ENCODE peak calls at places on chromosomes 1 and 21, in eight cellular contexts. L is kidney, H is heart left ventricle, B is tibial nerve, R is brain microvascular endothelial cell, N is right atrium auricular region, J is lower lobe of right lung, F is neural progenitor cell. P is an unnamed sample.

GRCh38 chr1:215568287-215568692 is 1.2 kb downstream of the KCTD3 start:
- DNase-seq in F (no peak), N (no peak), J (no peak), H (no peak), R (peak), L (no peak), B (no peak), P (no peak)

GRCh38 chr1:6099297-6099696 is 53.6 kb downstream of the KCNAB2 start:
- DNase-seq in J (peak), H (no peak), N (no peak), F (no peak), B (no peak), R (no peak), L (peak), P (peak)

GRCh38 chr1:236535656-236536293 is 12.0 kb downstream of the LGALS8 start:
- DNase-seq in L (no peak), F (no peak), J (no peak), H (no peak), N (no peak), R (no peak), B (no peak), P (no peak)

GRCh38 chr1:160405331-160405877 is 5.0 kb downstream of the VANGL2 start:
- DNase-seq in H (no peak), N (no peak), J (no peak), F (no peak), L (no peak), R (no peak), B (no peak), P (no peak)

GRCh38 chr1:84665703-84666317 is 24.5 kb downstream of the SSX2IP start:
- DNase-seq in F (no peak), H (no peak), B (no peak), N (no peak), R (no peak), J (no peak), L (no peak), P (no peak)

GRCh38 chr1:228408041-228408868 is 1.6 kb upstream of the TRIM11 start:
- DNase-seq in H (no peak), F (no peak), B (no peak), N (no peak), L (peak), J (no peak), R (no peak), P (no peak)

GRCh38 chr21:37983336-37984095 is 67.3 kb upstream of the KCNJ6 start:
- DNase-seq in H (no peak), N (no peak), R (no peak), L (no peak), J (no peak), B (no peak), F (no peak), P (no peak)

GRCh38 chr1:112536561-112536960 is 27.8 kb downstream of the WNT2B start:
- DNase-seq in R (peak), B (no peak), L (no peak), N (no peak), H (no peak), J (no peak), F (no peak), P (no peak)

GRCh38 chr1:222618880-222619321 is 1.0 kb downstream of the MIA3 start:
- DNase-seq in H (no peak), L (no peak), J (no peak), B (no peak), R (no peak), N (no peak), F (peak), P (peak)

GRCh38 chr21:43611598-43612369 is 47.5 kb downstream of the HSF2BP start:
- DNase-seq in B (peak), F (peak), J (peak), L (peak), N (peak), H (peak), R (peak), P (peak)

GRCh38 chr1:41648844-41649243 is 164.4 kb upstream of the EDN2 start:
- DNase-seq in J (no peak), B (no peak), R (no peak), F (no peak), H (no peak), L (no peak), N (no peak), P (no peak)

GRCh38 chr1:219298581-219299148 is 125.0 kb downstream of the LYPLAL1 start:
- DNase-seq in L (no peak), J (no peak), B (no peak), R (no peak), F (no peak), H (no peak), N (peak), P (no peak)

GRCh38 chr21:33207471-33208149 is 22.1 kb upstream of the IFNAR2 start:
- DNase-seq in R (no peak), H (no peak), J (no peak), B (no peak), N (no peak), L (no peak), F (no peak), P (no peak)

GRCh38 chr21:42638266-42638863 is 15.1 kb upstream of the PDE9A start:
- DNase-seq in H (no peak), J (no peak), R (no peak), B (no peak), N (no peak), L (peak), F (no peak), P (no peak)

GRCh38 chr1:165851034-165851658 is 23.7 kb downstream of the UCK2 start:
- DNase-seq in N (no peak), R (peak), H (no peak), J (no peak), B (no peak), L (no peak), F (no peak), P (no peak)

GRCh38 chr1:111270781-111271463 is 19.7 kb upstream of the CHIA start:
- DNase-seq in L (peak), H (no peak), R (no peak), N (no peak), J (no peak), B (no peak), F (no peak), P (no peak)

GRCh38 chr1:173137116-173137515 is 70.0 kb downstream of the TNFSF4 start:
- DNase-seq in B (no peak), R (peak), N (no peak), H (no peak), F (no peak), L (no peak), J (no peak), P (no peak)

GRCh38 chr1:195082183-195082582 is 1526.1 kb downstream of the KCNT2 start:
- DNase-seq in L (no peak), N (no peak), R (no peak), F (no peak), B (no peak), J (no peak), H (no peak), P (no peak)

GRCh38 chr21:43953028-43953427 is 59.1 kb upstream of the TRAPPC10 start:
- DNase-seq in N (no peak), R (no peak), L (no peak), J (no peak), H (no peak), F (no peak), B (no peak), P (peak)

GRCh38 chr1:27445177-27445936 is 44.6 kb downstream of the WASF2 start:
- DNase-seq in F (no peak), N (no peak), H (no peak), L (no peak), J (no peak), R (no peak), B (no peak), P (no peak)

GRCh38 chr1:75292013-75292412 is 157.8 kb downstream of the LHX8 start:
- DNase-seq in B (no peak), N (no peak), F (no peak), R (no peak), L (no peak), H (no peak), J (no peak), P (no peak)

GRCh38 chr1:83931658-83932253 is 67.2 kb downstream of the TTLL7 start:
- DNase-seq in F (peak), R (peak), H (no peak), N (no peak), B (no peak), L (no peak), J (no peak), P (no peak)

GRCh38 chr1:95013948-95014574 is 58.7 kb downstream of the ALG14 start:
- DNase-seq in B (no peak), L (no peak), H (no peak), J (no peak), R (no peak), F (no peak), N (no peak), P (no peak)

GRCh38 chr1:81157686-81158085 is 643.0 kb upstream of the ADGRL2 start:
- DNase-seq in F (no peak), J (no peak), L (no peak), H (no peak), B (no peak), R (no peak), N (no peak), P (no peak)

GRCh38 chr1:53643061-53643880 is 95.7 kb downstream of the GLIS1 start:
- DNase-seq in J (no peak), B (no peak), H (no peak), L (peak), N (no peak), R (no peak), F (no peak), P (no peak)

GRCh38 chr1:156958247-156958714 is 37.8 kb downstream of the LRRC71 start:
- DNase-seq in N (no peak), F (no peak), L (no peak), J (no peak), B (no peak), R (no peak), H (no peak), P (no peak)

GRCh38 chr1:156963621-156964020 is 43.2 kb downstream of the LRRC71 start:
- DNase-seq in F (no peak), B (no peak), N (no peak), H (no peak), L (no peak), R (no peak), J (peak), P (peak)

GRCh38 chr1:156959414-156959813 is 39.0 kb downstream of the LRRC71 start:
- DNase-seq in J (no peak), R (no peak), F (no peak), H (no peak), L (no peak), N (no peak), B (no peak), P (no peak)

GRCh38 chr1:156964431-156964830 is 44.0 kb downstream of the LRRC71 start:
- DNase-seq in R (no peak), J (no peak), H (no peak), N (no peak), B (no peak), L (no peak), F (no peak), P (no peak)

GRCh38 chr1:156961709-156962108 is 41.3 kb downstream of the LRRC71 start:
- DNase-seq in R (no peak), N (no peak), H (no peak), B (no peak), J (no peak), L (no peak), F (peak), P (no peak)
- TF ChIP-seq CTCF in R (peak), N (no peak), H (peak), B (no peak), J (no peak), L (no peak), F (peak), P (no peak)

GRCh38 chr1:154952664-154953063 is 3.2 kb downstream of the PBXIP1 start:
- DNase-seq in N (no peak), L (peak), J (no peak), B (no peak), H (no peak), R (no peak), F (no peak), P (no peak)

GRCh38 chr1:154955039-154955717 is 721 bp downstream of the PBXIP1 start:
- DNase-seq in B (no peak), J (no peak), F (peak), R (peak), L (peak), H (peak), N (no peak), P (no peak)

GRCh38 chr1:154954541-154954940 is 1.4 kb downstream of the PBXIP1 start:
- DNase-seq in R (no peak), L (no peak), F (peak), H (no peak), J (no peak), B (no peak), N (no peak), P (no peak)

GRCh38 chr1:154951901-154952657 is 3.8 kb downstream of the PBXIP1 start:
- DNase-seq in H (no peak), N (no peak), J (no peak), F (no peak), B (no peak), L (peak), R (no peak), P (no peak)

DNA sequence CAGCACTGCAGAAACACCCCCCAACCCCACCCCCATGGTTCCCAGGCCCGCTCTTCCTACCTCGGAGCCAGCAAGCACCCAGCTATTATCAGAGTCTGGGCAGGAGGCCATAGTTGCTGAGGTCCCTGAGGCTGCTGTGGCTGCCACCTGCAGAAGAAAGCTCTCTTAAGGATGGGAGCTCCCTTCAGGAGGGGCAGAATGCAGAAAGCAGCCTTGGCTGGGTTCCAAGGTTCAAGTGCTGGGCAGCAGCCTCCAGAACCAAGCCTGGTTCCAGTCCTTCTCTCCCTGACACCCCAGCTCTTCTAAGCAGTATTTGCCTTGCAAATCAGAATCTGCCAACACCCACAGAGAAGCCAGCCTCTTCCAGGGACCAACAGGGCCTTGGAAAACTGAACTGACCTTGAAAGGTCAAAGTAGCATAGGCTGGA is 2.3 kb downstream of the PBXIP1 start:
- DNase-seq in L (no peak), R (no peak), F (no peak), B (no peak), H (no peak), N (no peak), J (no peak), P (no peak)
- H3K27ac ChIP-seq in L (peak), R (no peak), F (no peak), B (no peak), H (no peak), N (no peak), J (no peak), P (no peak)

DNA sequence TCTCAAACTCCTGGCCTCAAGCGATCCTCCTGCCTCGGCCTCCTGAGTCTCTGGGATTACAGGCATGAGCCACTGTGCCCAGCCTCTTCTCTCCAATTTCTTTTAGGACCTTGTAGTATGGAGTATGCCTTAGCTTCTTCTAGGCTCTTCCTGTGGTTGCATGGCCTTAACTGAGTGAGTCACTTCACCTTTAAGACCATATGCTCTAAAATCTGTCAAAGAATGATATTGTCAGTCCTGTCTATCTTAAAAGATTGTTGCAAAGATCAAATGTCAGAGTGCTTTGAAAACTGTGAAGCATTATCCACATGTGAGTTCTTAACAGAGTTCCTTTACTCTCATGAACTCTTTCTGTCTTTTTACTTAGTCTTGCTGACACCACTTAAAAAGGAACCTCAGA is 37.2 kb downstream of the ATP2B4 start:
- DNase-seq in F (no peak), R (no peak), N (no peak), L (no peak), H (no peak), J (no peak), B (no peak), P (no peak)
- TF ChIP-seq CTCF in F (no peak), R (no peak), N (no peak), L (no peak), H (no peak), J (no peak), B (no peak), P (no peak)

DNA sequence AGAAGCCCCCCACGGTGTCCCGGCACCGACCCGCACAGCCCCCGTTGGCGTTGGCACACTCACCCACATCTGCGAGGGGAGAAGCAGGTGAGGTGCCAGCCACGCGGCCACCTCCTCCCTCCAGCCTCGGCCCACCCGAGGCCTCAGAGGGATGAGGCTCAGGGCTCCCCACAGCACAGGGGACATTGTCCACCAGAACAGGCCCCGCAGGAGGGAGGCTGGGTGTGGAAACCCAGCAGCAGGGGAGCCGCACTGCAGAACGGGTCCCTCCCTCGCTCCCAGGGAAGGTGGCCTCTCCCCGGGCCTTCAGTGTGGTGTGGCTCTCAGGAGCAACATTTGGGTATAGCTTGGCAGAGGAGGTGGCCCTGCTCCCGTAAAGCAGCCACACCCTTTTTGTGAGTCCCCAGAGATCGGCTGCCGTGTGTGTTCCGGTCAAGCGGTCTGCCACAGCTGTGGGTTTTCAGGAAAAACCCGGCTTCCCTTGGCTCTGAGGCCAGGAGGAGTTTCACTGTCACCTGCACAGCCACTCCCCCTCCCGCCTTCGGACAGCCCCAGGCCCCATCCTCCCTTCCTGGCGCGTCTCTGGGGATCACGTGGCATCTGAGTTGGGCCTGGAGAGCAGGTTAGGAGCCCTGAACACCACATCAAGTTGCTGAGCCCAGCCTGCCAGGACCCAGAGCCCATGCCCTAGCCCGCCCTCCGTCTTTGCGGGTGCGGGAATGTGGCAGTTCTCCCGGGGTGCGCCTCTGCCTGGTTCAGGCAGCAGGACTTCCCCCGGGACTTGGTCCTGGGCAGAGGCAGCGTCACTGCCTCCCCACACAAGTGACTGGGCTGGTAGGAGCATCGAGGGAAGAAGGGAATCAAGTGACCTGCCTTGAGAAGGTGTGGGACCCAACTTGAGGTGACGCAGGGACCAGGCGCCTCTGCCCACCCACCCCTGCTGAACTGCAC is 64.0 kb downstream of the MEGF6 start:
- DNase-seq in B (no peak), H (no peak), F (peak), R (no peak), J (no peak), N (no peak), L (no peak), P (no peak)
- H3K27ac ChIP-seq in B (no peak), H (no peak), F (no peak), R (peak), J (no peak), N (no peak), L (no peak), P (no peak)

GRCh38 chr1:1019122-1019999 is 559 bp upstream of the AGRN start:
- DNase-seq in J (peak), N (peak), H (peak), B (peak), F (peak), R (no peak), L (peak), P (peak)

GRCh38 chr1:1013105-1013921 is at the start of gene ISG15:
- DNase-seq in B (peak), F (peak), H (peak), L (peak), N (peak), R (peak), J (peak), P (peak)

GRCh38 chr1:1011388-1011949 is 1.8 kb upstream of the ISG15 start:
- DNase-seq in R (no peak), B (no peak), L (peak), F (no peak), J (no peak), H (no peak), N (no peak), P (no peak)

GRCh38 chr1:1013922-1014617 is 773 bp downstream of the ISG15 start:
- DNase-seq in H (no peak), J (no peak), N (no peak), B (no peak), F (peak), R (no peak), L (peak), P (no peak)

GRCh38 chr1:1014896-1015681 is 1.8 kb downstream of the ISG15 start:
- DNase-seq in F (peak), R (no peak), H (no peak), N (no peak), L (no peak), J (no peak), B (no peak), P (no peak)
- TF ChIP-seq CTCF in F (peak), R (peak), H (peak), N (no peak), L (peak), J (peak), B (no peak), P (peak)

GRCh38 chr1:3351300-3352083 is 103.0 kb upstream of the ARHGEF16 start:
- DNase-seq in N (no peak), J (no peak), L (no peak), R (no peak), F (peak), B (no peak), H (no peak), P (no peak)
- H3K27ac ChIP-seq in N (peak), J (peak), L (peak), R (no peak), F (peak), B (peak), H (peak), P (peak)

P was measured in left ventricle myocardium inferior.